ENCODE peak calls at places on chromosomes 11 and 22, in seven cellular contexts. E, T, R, D, A, Y and B are unnamed samples.

GRCh38 chr22:35811670-35812069 is 94.0 kb downstream of the APOL5 start:
- DNase-seq in E (no peak), T (no peak), R (no peak), D (no peak), A (no peak), Y (no peak), B (no peak)

GRCh38 chr11:62497132-62497915 is 49.3 kb downstream of the AHNAK start:
- DNase-seq in E (peak), T (peak), R (no peak), D (no peak), A (no peak), Y (peak), B (peak)

GRCh38 chr11:61079416-61080150 is 22.7 kb upstream of the CD5 start:
- DNase-seq in E (no peak), T (no peak), R (no peak), D (no peak), A (no peak), Y (no peak), B (peak)

GRCh38 chr11:47143322-47143721 is 33.4 kb downstream of the ARFGAP2 start:
- DNase-seq in E (peak), T (peak), R (peak), D (peak), A (no peak), Y (no peak), B (no peak)

GRCh38 chr11:44305643-44306468 is 4.1 kb downstream of the ALX4 start:
- DNase-seq in E (no peak), T (no peak), R (no peak), D (no peak), A (no peak), Y (no peak), B (peak)

GRCh38 chr11:74321487-74322188 is 10.2 kb upstream of the P4HA3 start:
- DNase-seq in E (peak), T (peak), R (no peak), D (no peak), A (peak), Y (peak), B (peak)

GRCh38 chr11:23313001-23313400 is 452.7 kb upstream of the CCDC179 start:
- DNase-seq in E (no peak), T (no peak), R (no peak), D (no peak), A (no peak), Y (no peak), B (no peak)

GRCh38 chr11:55673860-55674259 is 11.9 kb downstream of the OR4C6 start:
- DNase-seq in E (no peak), T (no peak), R (no peak), D (no peak), A (no peak), Y (no peak), B (no peak)

GRCh38 chr11:61890536-61891330 is 612 bp downstream of the FADS3 start:
- DNase-seq in E (peak), T (peak), R (peak), D (peak), A (no peak), Y (no peak), B (peak)

GRCh38 chr11:71498091-71498490 is 29.0 kb upstream of the KRTAP5-7 start:
- DNase-seq in E (no peak), T (no peak), R (no peak), D (no peak), A (no peak), Y (no peak), B (no peak)

GRCh38 chr11:10351768-10352641 is 47.1 kb downstream of the ADM start:
- DNase-seq in E (peak), T (peak), R (peak), D (peak), A (peak), Y (peak), B (peak)

GRCh38 chr11:130916910-130917309 is 631 bp upstream of the SNX19 start:
- DNase-seq in E (no peak), T (no peak), R (no peak), D (no peak), A (no peak), Y (peak), B (peak)

GRCh38 chr11:33410086-33410765 is 153.0 kb downstream of the HIPK3 start:
- DNase-seq in E (no peak), T (no peak), R (no peak), D (no peak), A (no peak), Y (peak), B (no peak)

GRCh38 chr22:37266581-37267127 is 15.7 kb upstream of the CYTH4 start:
- DNase-seq in E (no peak), T (no peak), R (no peak), D (no peak), A (no peak), Y (no peak), B (no peak)

GRCh38 chr22:27494821-27495220 is 306.7 kb downstream of the MN1 start:
- DNase-seq in E (no peak), T (no peak), R (no peak), D (no peak), A (no peak), Y (peak), B (peak)

GRCh38 chr22:31155425-31155824 is 4.6 kb upstream of the RNF185 start:
- DNase-seq in E (peak), T (no peak), R (no peak), D (no peak), A (no peak), Y (no peak), B (no peak)

GRCh38 chr22:19597399-19597735 is 73.2 kb upstream of the CLDN5 start:
- DNase-seq in E (no peak), T (no peak), R (no peak), D (no peak), A (no peak), Y (no peak), B (no peak)

GRCh38 chr11:86132667-86133310 is 63.9 kb upstream of the PICALM start:
- DNase-seq in E (no peak), T (no peak), R (no peak), D (no peak), A (no peak), Y (no peak), B (no peak)

GRCh38 chr11:86135319-86135714 is 66.4 kb upstream of the PICALM start:
- DNase-seq in E (no peak), T (no peak), R (no peak), D (no peak), A (no peak), Y (no peak), B (no peak)

GRCh38 chr11:86136542-86136941 is 67.7 kb upstream of the PICALM start:
- DNase-seq in E (no peak), T (no peak), R (no peak), D (no peak), A (no peak), Y (no peak), B (no peak)

GRCh38 chr11:86138958-86139357 is 70.1 kb upstream of the PICALM start:
- DNase-seq in E (no peak), T (no peak), R (no peak), D (no peak), A (no peak), Y (no peak), B (no peak)

DNA sequence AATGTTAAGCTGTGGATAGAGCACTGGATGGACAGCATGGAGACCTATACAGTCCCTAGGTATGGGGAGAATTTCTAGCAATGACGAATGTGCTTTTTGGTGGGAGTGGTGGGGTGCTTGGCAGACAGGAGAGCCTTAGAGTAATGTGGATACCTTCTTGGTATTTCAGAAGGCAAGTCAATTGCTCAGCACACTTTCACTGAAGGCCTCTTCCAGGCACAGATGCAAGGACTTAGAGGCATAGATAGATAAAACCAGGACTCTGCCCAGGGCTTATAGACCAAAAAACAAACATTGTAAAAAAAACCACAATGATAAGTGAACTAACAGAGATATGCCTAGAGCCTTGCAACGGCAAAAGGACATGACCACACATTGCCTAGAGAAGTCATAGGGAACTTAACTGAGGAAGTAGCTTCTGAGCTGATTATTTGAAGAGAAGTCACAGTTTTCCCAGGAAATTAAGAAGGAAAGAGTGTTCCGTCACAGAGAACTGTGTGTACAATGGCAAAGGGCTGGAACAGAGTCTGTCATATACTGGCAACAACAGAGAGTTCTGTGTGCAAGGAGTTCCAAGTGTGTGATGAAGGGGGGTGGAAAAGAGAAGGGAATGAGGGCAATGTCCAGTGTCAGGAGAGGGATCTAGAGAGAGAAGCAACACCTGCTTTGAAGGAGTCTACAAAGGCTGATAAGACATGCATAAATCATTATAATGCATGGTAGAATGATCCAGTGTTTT is 65.9 kb upstream of the PICALM start:
- DNase-seq in E (no peak), T (peak), R (no peak), D (no peak), A (no peak), Y (no peak), B (no peak)
- H3K4me3 ChIP-seq in E (no peak), T (no peak), R (no peak), D (no peak), A (no peak), Y (no peak), B (no peak)

DNA sequence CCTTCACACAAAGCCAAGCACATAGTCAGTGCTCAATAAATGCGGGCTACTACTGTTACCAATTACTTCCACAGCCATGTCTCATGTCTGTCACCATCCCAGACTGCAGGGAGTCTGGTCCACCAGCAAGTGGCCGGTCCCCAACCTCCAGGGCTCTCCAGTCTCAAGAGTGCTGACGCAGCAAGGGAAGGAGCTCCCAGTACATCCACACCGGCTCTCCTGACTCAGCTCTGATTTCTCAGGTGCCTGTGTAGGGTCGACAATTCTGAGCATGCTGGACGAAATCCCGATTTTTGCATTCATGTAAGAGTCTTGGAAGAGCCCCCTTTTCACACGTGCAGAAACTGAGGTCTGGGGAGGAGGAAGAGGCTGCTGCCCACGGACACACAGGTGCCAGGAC is 10.3 kb upstream of the NEFH start:
- DNase-seq in E (no peak), T (no peak), R (no peak), D (no peak), A (no peak), Y (peak), B (peak)
- H3K4me3 ChIP-seq in E (no peak), T (no peak), R (no peak), D (no peak), A (peak), Y (peak), B (peak)

GRCh38 chr11:96105197-96105895 is 181.4 kb upstream of the MTMR2 start:
- DNase-seq in E (peak), T (no peak), R (no peak), D (no peak), A (no peak), Y (no peak), B (no peak)
- H3K4me3 ChIP-seq in E (no peak), T (no peak), R (no peak), D (no peak), A (no peak), Y (no peak), B (no peak)

GRCh38 chr11:8357505-8357888 is 93.8 kb upstream of the LMO1 start:
- DNase-seq in E (no peak), T (no peak), R (no peak), D (no peak), A (no peak), Y (peak), B (peak)
- H3K4me3 ChIP-seq in E (no peak), T (no peak), R (no peak), D (no peak), A (no peak), Y (no peak), B (no peak)